ENCODE peak calls at places on chromosomes 4 and X, in nine cellular contexts. N is suprapubic skin, G is stomach, P is heart left ventricle, O is IMR-90, Q is right cardiac atrium, E is spleen, Y is GM23248, J is lower lobe of right lung. S is an unnamed sample.

GRCh38 chrX:9781941-9782340 is 4.3 kb upstream of the SHROOM2 start:
- DNase-seq in N (no peak), G (no peak), P (no peak), O (no peak), Q (no peak), E (no peak), Y (no peak), J (no peak), S (no peak)

GRCh38 chrX:19375546-19375945 is 31.8 kb downstream of the PDHA1 start:
- DNase-seq in N (no peak), G (no peak), P (no peak), O (no peak), Q (no peak), E (peak), Y (no peak), J (no peak), S (no peak)

GRCh38 chr4:107856901-107857300 is 32.2 kb downstream of the SGMS2 start:
- DNase-seq in N (no peak), G (no peak), P (no peak), O (no peak), Q (no peak), E (no peak), Y (no peak), J (no peak), S (no peak)

GRCh38 chr4:102693266-102693850 is 67.4 kb downstream of the MANBA start:
- DNase-seq in N (no peak), G (no peak), P (no peak), O (peak), Q (no peak), E (no peak), Y (peak), J (no peak), S (no peak)

GRCh38 chr4:80417019-80417418 is 81.5 kb downstream of the CFAP299 start:
- DNase-seq in N (no peak), G (no peak), P (no peak), O (no peak), Q (no peak), E (no peak), Y (no peak), J (no peak), S (no peak)

GRCh38 chrX:1468250-1468772 is 15.6 kb upstream of the ASMTL start:
- DNase-seq in N (peak), G (peak), P (no peak), O (no peak), Q (no peak), E (peak), Y (peak), J (no peak), S (peak)

GRCh38 chrX:11334165-11334564 is 41.0 kb downstream of the AMELX start:
- DNase-seq in N (no peak), G (no peak), P (no peak), O (peak), Q (no peak), E (no peak), Y (no peak), J (no peak), S (no peak)

GRCh38 chr4:181662383-181662782 is 580.8 kb upstream of the TENM3 start:
- DNase-seq in N (no peak), G (no peak), P (peak), O (peak), Q (no peak), E (no peak), Y (no peak), J (no peak), S (no peak)

GRCh38 chr4:109043286-109043685 is 259.2 kb downstream of the COL25A1 start:
- DNase-seq in N (no peak), G (no peak), P (no peak), O (no peak), Q (no peak), E (no peak), Y (no peak), J (no peak), S (no peak)

GRCh38 chrX:154348646-154349358 is 25.6 kb downstream of the FLNA start:
- DNase-seq in N (no peak), G (no peak), P (peak), O (no peak), Q (peak), E (peak), Y (no peak), J (peak), S (no peak)

GRCh38 chr4:46491455-46491854 is 101.5 kb upstream of the GABRA2 start:
- DNase-seq in N (no peak), G (no peak), P (no peak), O (no peak), Q (no peak), E (no peak), Y (no peak), J (no peak), S (no peak)

GRCh38 chrX:154804564-154804956 is 725 bp downstream of the MPP1 start:
- DNase-seq in N (no peak), G (no peak), P (no peak), O (no peak), Q (no peak), E (no peak), Y (no peak), J (no peak), S (no peak)

GRCh38 chr4:13483142-13484044 is 747 bp downstream of the RAB28 start:
- DNase-seq in N (no peak), G (peak), P (no peak), O (peak), Q (no peak), E (no peak), Y (peak), J (no peak), S (no peak)

DNA sequence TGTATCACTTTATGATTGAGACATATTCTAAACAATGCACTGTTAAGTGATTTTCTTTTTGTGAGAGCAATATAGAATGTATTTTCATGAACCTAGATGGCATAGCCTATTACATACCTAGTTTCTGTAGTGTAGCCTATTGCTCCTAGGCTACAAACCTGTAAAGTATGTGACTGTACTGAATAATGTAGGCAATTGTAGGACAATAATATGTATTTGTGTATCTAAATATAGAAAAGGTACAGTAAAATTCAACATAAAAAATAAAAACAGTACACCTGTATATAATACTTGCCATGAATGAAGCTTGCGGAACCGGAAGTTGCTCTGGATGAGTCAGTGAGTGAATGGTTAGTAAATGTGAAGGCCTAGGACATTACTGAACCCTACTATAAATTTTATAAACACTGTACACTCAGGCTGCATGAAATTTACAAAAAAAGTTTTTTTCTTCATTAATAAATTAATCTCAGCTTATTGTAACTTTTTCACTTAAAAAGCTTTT is 106.7 kb downstream of the VSIG4 start:
- DNase-seq in N (no peak), G (no peak), P (no peak), O (no peak), Q (no peak), E (no peak), Y (no peak), J (no peak), S (no peak)
- H3K27ac ChIP-seq in N (peak), G (no peak), P (no peak), O (no peak), Q (no peak), E (no peak), Y (no peak), J (no peak), S (peak)

DNA sequence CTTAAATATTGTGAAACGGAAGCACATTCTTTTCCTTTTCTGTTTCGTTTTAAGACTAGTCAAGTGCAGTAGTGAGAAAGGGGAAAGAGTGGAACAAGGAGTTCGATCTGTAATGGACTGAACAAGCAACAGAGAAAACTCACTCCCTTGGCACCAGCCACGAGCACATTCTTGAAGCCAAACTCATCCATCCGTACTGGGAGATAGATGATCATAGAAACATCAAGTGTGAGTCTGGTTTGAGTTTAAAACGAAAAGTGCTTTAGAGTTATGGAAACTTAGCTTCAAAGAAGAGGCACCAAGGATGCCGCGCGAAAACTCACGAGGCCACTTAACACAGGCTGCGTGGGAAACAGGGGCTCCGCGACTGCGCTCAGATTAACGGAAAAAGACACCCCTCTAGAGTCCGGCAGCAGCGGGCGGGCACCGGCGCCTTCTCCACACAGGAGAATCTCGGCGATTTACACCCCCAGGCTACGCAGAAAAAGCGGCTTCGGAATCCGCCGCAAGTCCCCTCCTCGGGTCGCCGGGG is 676 bp downstream of the FAM53A start:
- DNase-seq in N (no peak), G (no peak), P (no peak), O (peak), Q (peak), E (no peak), Y (peak), J (peak), S (no peak)
- H3K27ac ChIP-seq in N (peak), G (peak), P (peak), O (peak), Q (peak), E (peak), Y (peak), J (peak), S (peak)

GRCh38 chr4:147737623-147738022 is 5.7 kb downstream of the ARHGAP10 start:
- DNase-seq in N (no peak), G (no peak), P (no peak), O (no peak), Q (no peak), E (no peak), Y (no peak), J (no peak), S (no peak)
- H3K27ac ChIP-seq in N (no peak), G (no peak), P (no peak), O (no peak), Q (no peak), E (no peak), Y (no peak), J (no peak), S (no peak)

GRCh38 chr4:150209140-150209829 is 131.0 kb downstream of the DCLK2 start:
- DNase-seq in N (no peak), G (peak), P (peak), O (peak), Q (peak), E (no peak), Y (peak), J (peak), S (no peak)
- H3K27ac ChIP-seq in N (no peak), G (no peak), P (no peak), O (no peak), Q (no peak), E (no peak), Y (no peak), J (no peak), S (no peak)